ENCODE peak calls at places on chromosome 16, in ten cellular contexts. P is body of pancreas; L is NCI-H2029; K is GM12865; C is fibroblast of mammary gland; Q is CD8-positive, alpha-beta T cell; U is T-cell; R is WTC11; W is COR-L47; N is T-helper 9 cell. D is an unnamed sample.

GRCh38 chr16:31201511-31202401 is 804 bp downstream of the PYCARD start:
- DNase-seq in P (peak), L (no peak), K (peak), C (no peak), Q (peak), U (peak), R (peak), W (peak), N (peak), D (no peak)

GRCh38 chr16:85819711-85820110 is 20.2 kb downstream of the COX4I1 start:
- DNase-seq in P (peak), L (no peak), K (no peak), C (peak), Q (no peak), U (no peak), R (no peak), W (no peak), N (no peak), D (no peak)

GRCh38 chr16:82043680-82044584 is 8.9 kb downstream of the HSD17B2 start:
- DNase-seq in P (no peak), L (no peak), K (no peak), C (peak), Q (no peak), U (no peak), R (no peak), W (no peak), N (no peak), D (no peak)

GRCh38 chr16:5041604-5042133 is 7.9 kb upstream of the NAGPA start:
- DNase-seq in P (no peak), L (no peak), K (peak), C (peak), Q (no peak), U (no peak), R (no peak), W (no peak), N (no peak), D (no peak)

GRCh38 chr16:57185446-57185944 is 344 bp downstream of the PSME3IP1 start:
- DNase-seq in P (peak), L (no peak), K (no peak), C (peak), Q (no peak), U (peak), R (no peak), W (peak), N (no peak), D (peak)

GRCh38 chr16:71421911-71422310 is 19.9 kb downstream of the TLE7 start:
- DNase-seq in P (peak), L (no peak), K (peak), C (peak), Q (no peak), U (no peak), R (peak), W (no peak), N (peak), D (no peak)

GRCh38 chr16:27383511-27384243 is 18.3 kb upstream of the IL21R start:
- DNase-seq in P (no peak), L (no peak), K (no peak), C (no peak), Q (peak), U (no peak), R (no peak), W (no peak), N (no peak), D (no peak)

GRCh38 chr16:69338557-69339288 is 641 bp downstream of the COG8 start:
- DNase-seq in P (peak), L (no peak), K (no peak), C (no peak), Q (no peak), U (no peak), R (no peak), W (no peak), N (no peak), D (no peak)

GRCh38 chr16:28280881-28281836 is 11.2 kb upstream of the SBK1 start:
- DNase-seq in P (no peak), L (no peak), K (no peak), C (no peak), Q (no peak), U (no peak), R (no peak), W (peak), N (no peak), D (no peak)

GRCh38 chr16:89584768-89585549 is 9.4 kb downstream of the CPNE7 start:
- DNase-seq in P (no peak), L (no peak), K (no peak), C (no peak), Q (no peak), U (no peak), R (no peak), W (no peak), N (no peak), D (no peak)

GRCh38 chr16:58490100-58490499 is 9.8 kb upstream of the NDRG4 start:
- DNase-seq in P (no peak), L (no peak), K (no peak), C (no peak), Q (no peak), U (no peak), R (no peak), W (no peak), N (no peak), D (no peak)

GRCh38 chr16:4718466-4718865 is 15.6 kb downstream of the ANKS3 start:
- DNase-seq in P (no peak), L (no peak), K (no peak), C (no peak), Q (no peak), U (no peak), R (no peak), W (no peak), N (no peak), D (no peak)

D was measured in T-helper 17 cell.